ENCODE peak calls at places on chromosomes 3 and 15, in five cellular contexts. Y is sigmoid colon; U is bronchial epithelial cell; L is anterior cingulate cortex; D is stimulated activated CD8-positive, alpha-beta memory T cell treated with anti-CD3 and anti-CD28 coated beads, Interleukin-7, amount 100 ng/mL, for 4 hours. K is an unnamed sample.

GRCh38 chr15:79078763-79079395 is 11.7 kb downstream of the RASGRF1 start:
- DNase-seq in Y (no peak), U (no peak), L (no peak), D (no peak), K (no peak)

GRCh38 chr15:31474059-31474868 is 147.6 kb downstream of the KLF13 start:
- DNase-seq in Y (no peak), U (no peak), L (no peak), D (no peak), K (no peak)

GRCh38 chr3:156802827-156803606 is 23.1 kb upstream of the LEKR1 start:
- DNase-seq in Y (no peak), U (no peak), L (no peak), D (no peak), K (no peak)

GRCh38 chr3:38524141-38524739 is 28.1 kb downstream of the EXOG start:
- DNase-seq in Y (no peak), U (no peak), L (no peak), D (no peak), K (no peak)

GRCh38 chr3:114307222-114307840 is 13.5 kb downstream of the TIGIT start:
- DNase-seq in Y (no peak), U (no peak), L (no peak), D (no peak), K (no peak)

GRCh38 chr3:50550079-50550736 is 17.3 kb downstream of the C3orf18 start:
- DNase-seq in Y (no peak), U (peak; percentile 23), L (no peak), D (peak; percentile 34), K (no peak)

GRCh38 chr3:88301273-88302002 is 151.7 kb downstream of the C3orf38 start:
- DNase-seq in Y (no peak), U (peak; percentile 1), L (no peak), D (no peak), K (no peak)

GRCh38 chr3:9781551-9781950 is 10.7 kb downstream of the TADA3 start:
- DNase-seq in Y (no peak), U (no peak), L (no peak), D (no peak), K (no peak)

GRCh38 chr3:177447938-177448337 is 250.7 kb upstream of the TBL1XR1 start:
- DNase-seq in Y (peak; percentile 69), U (peak; percentile 99), L (no peak), D (no peak), K (no peak)

GRCh38 chr3:129474986-129475804 is 35.2 kb downstream of the IFT122 start:
- DNase-seq in Y (no peak), U (no peak), L (no peak), D (no peak), K (no peak)

GRCh38 chr3:140898340-140899180 is 43.1 kb upstream of the SLC25A36 start:
- DNase-seq in Y (no peak), U (peak; percentile 64), L (no peak), D (no peak), K (peak; percentile 40)

GRCh38 chr3:4981688-4982494 is 2.7 kb downstream of the BHLHE40 start:
- DNase-seq in Y (no peak), U (peak; percentile 74), L (no peak), D (no peak), K (no peak)

GRCh38 chr3:60017631-60018030 is 967.8 kb upstream of the CFAP20DC start:
- DNase-seq in Y (no peak), U (peak; percentile 68), L (no peak), D (peak; percentile 48), K (no peak)

GRCh38 chr15:100229181-100230163 is 112.3 kb downstream of the ADAMTS17 start:
- DNase-seq in Y (no peak), U (no peak), L (no peak), D (no peak), K (no peak)

K was measured in putamen.